ENCODE peak calls at places on chromosomes 6 and 20, in six cellular contexts. One of them, this sample, is unnamed.

GRCh38 chr6:36268478-36269248 is 1.2 kb upstream of the PNPLA1 start:
- DNase-seq in adipocyte: peak; percentile 14
- DNase-seq in PC-9: no peak
- DNase-seq in AG04449: no peak
- DNase-seq in AG04450: no peak
- DNase-seq in ELF-1: peak; percentile 34
- DNase-seq in this sample: peak; percentile 52

GRCh38 chr6:149806127-149806526 is 56.6 kb downstream of the PCMT1 start:
- DNase-seq in adipocyte: no peak
- DNase-seq in PC-9: no peak
- DNase-seq in AG04449: no peak
- DNase-seq in AG04450: no peak
- DNase-seq in ELF-1: no peak
- DNase-seq in this sample: no peak

GRCh38 chr6:107540465-107540857 is 50.5 kb downstream of the SOBP start:
- DNase-seq in adipocyte: no peak
- DNase-seq in PC-9: no peak
- DNase-seq in AG04449: no peak
- DNase-seq in AG04450: no peak
- DNase-seq in ELF-1: no peak
- DNase-seq in this sample: no peak

GRCh38 chr6:75601608-75602163 is at the start of gene SENP6:
- DNase-seq in adipocyte: peak; percentile 90
- DNase-seq in PC-9: peak; percentile 54
- DNase-seq in AG04449: no peak
- DNase-seq in AG04450: no peak
- DNase-seq in ELF-1: peak; percentile 85
- DNase-seq in this sample: peak; percentile 69

GRCh38 chr20:45119556-45120266 is 4.6 kb downstream of the WFDC12 start:
- DNase-seq in adipocyte: no peak
- DNase-seq in PC-9: no peak
- DNase-seq in AG04449: no peak
- DNase-seq in AG04450: no peak
- DNase-seq in ELF-1: no peak
- DNase-seq in this sample: no peak

GRCh38 chr6:41552723-41553122 is 6.5 kb downstream of the FOXP4 start:
- DNase-seq in adipocyte: no peak
- DNase-seq in PC-9: no peak
- DNase-seq in AG04449: no peak
- DNase-seq in AG04450: no peak
- DNase-seq in ELF-1: no peak
- DNase-seq in this sample: no peak

GRCh38 chr20:750801-751200 is 17.5 kb downstream of the SLC52A3 start:
- DNase-seq in adipocyte: no peak
- DNase-seq in PC-9: no peak
- DNase-seq in AG04449: no peak
- DNase-seq in AG04450: no peak
- DNase-seq in ELF-1: no peak
- DNase-seq in this sample: peak; percentile 7

GRCh38 chr6:109165392-109165964 is 70.2 kb downstream of the CEP57L1 start:
- DNase-seq in adipocyte: peak; percentile 55
- DNase-seq in PC-9: peak; percentile 56
- DNase-seq in AG04449: peak; percentile 36
- DNase-seq in AG04450: peak; percentile 50
- DNase-seq in ELF-1: no peak
- DNase-seq in this sample: peak; percentile 93

GRCh38 chr6:19410477-19410876 is 426.7 kb upstream of the ID4 start:
- DNase-seq in adipocyte: peak; percentile 28
- DNase-seq in PC-9: peak; percentile 62
- DNase-seq in AG04449: no peak
- DNase-seq in AG04450: peak; percentile 29
- DNase-seq in ELF-1: no peak
- DNase-seq in this sample: peak; percentile 90

GRCh38 chr20:12762725-12763124 is 246.0 kb upstream of the SPTLC3 start:
- DNase-seq in adipocyte: no peak
- DNase-seq in PC-9: no peak
- DNase-seq in AG04449: no peak
- DNase-seq in AG04450: no peak
- DNase-seq in ELF-1: no peak
- DNase-seq in this sample: peak; percentile 3

GRCh38 chr20:58213716-58214115 is 14.7 kb downstream of the ANKRD60 start:
- DNase-seq in adipocyte: no peak
- DNase-seq in PC-9: peak; percentile 33
- DNase-seq in AG04449: no peak
- DNase-seq in AG04450: no peak
- DNase-seq in ELF-1: no peak
- DNase-seq in this sample: no peak

GRCh38 chr6:144151010-144151727 is 852 bp downstream of the STX11 start:
- DNase-seq in adipocyte: peak; percentile 19
- DNase-seq in PC-9: peak; percentile 45
- DNase-seq in AG04449: no peak
- DNase-seq in AG04450: no peak
- DNase-seq in ELF-1: peak; percentile 21
- DNase-seq in this sample: peak; percentile 21

GRCh38 chr6:3347237-3347636 is 88.5 kb downstream of the PSMG4 start:
- DNase-seq in adipocyte: no peak
- DNase-seq in PC-9: no peak
- DNase-seq in AG04449: no peak
- DNase-seq in AG04450: no peak
- DNase-seq in ELF-1: no peak
- DNase-seq in this sample: peak; percentile 38

GRCh38 chr20:13274311-13274965 is 53.4 kb downstream of the ISM1 start:
- DNase-seq in adipocyte: no peak
- DNase-seq in PC-9: no peak
- DNase-seq in AG04449: no peak
- DNase-seq in AG04450: no peak
- DNase-seq in ELF-1: peak; percentile 48
- DNase-seq in this sample: no peak

GRCh38 chr20:42370086-42370485 is 751.9 kb upstream of the CHD6 start:
- DNase-seq in adipocyte: no peak
- DNase-seq in PC-9: no peak
- DNase-seq in AG04449: no peak
- DNase-seq in AG04450: no peak
- DNase-seq in ELF-1: no peak
- DNase-seq in this sample: no peak

GRCh38 chr6:134741193-134741521 is 208.7 kb downstream of the ALDH8A1 start:
- DNase-seq in adipocyte: no peak
- DNase-seq in PC-9: no peak
- DNase-seq in AG04449: no peak
- DNase-seq in AG04450: no peak
- DNase-seq in ELF-1: no peak
- DNase-seq in this sample: no peak

GRCh38 chr6:28589234-28589951 is 63.7 kb downstream of the GPX5 start:
- DNase-seq in adipocyte: peak; percentile 89
- DNase-seq in PC-9: peak; percentile 87
- DNase-seq in AG04449: peak; percentile 79
- DNase-seq in AG04450: peak; percentile 74
- DNase-seq in ELF-1: peak; percentile 98
- DNase-seq in this sample: peak; percentile 94

GRCh38 chr6:47094351-47094925 is 52.3 kb upstream of the ADGRF1 start:
- DNase-seq in adipocyte: no peak
- DNase-seq in PC-9: peak; percentile 97
- DNase-seq in AG04449: no peak
- DNase-seq in AG04450: no peak
- DNase-seq in ELF-1: peak; percentile 87
- DNase-seq in this sample: peak; percentile 59

GRCh38 chr6:34418367-34418766 is 7.5 kb downstream of the RPS10 start:
- DNase-seq in adipocyte: no peak
- DNase-seq in PC-9: no peak
- DNase-seq in AG04449: no peak
- DNase-seq in AG04450: no peak
- DNase-seq in ELF-1: no peak
- DNase-seq in this sample: no peak

GRCh38 chr6:30169658-30170614 is 6.6 kb downstream of the TRIM15 start:
- DNase-seq in adipocyte: peak; percentile 75
- DNase-seq in PC-9: peak; percentile 51
- DNase-seq in AG04449: peak; percentile 14
- DNase-seq in AG04450: peak; percentile 21
- DNase-seq in ELF-1: peak; percentile 65
- DNase-seq in this sample: peak; percentile 73

GRCh38 chr6:142482973-142483372 is 181.2 kb downstream of the ADGRG6 start:
- DNase-seq in adipocyte: peak; percentile 23
- DNase-seq in PC-9: no peak
- DNase-seq in AG04449: no peak
- DNase-seq in AG04450: no peak
- DNase-seq in ELF-1: no peak
- DNase-seq in this sample: peak; percentile 22

GRCh38 chr20:50163570-50164317 is 10.2 kb upstream of the PEDS1 start:
- DNase-seq in adipocyte: peak; percentile 40
- DNase-seq in PC-9: peak; percentile 79
- DNase-seq in AG04449: no peak
- DNase-seq in AG04450: no peak
- DNase-seq in ELF-1: no peak
- DNase-seq in this sample: peak; percentile 29

GRCh38 chr6:104573372-104573771 is 286.3 kb downstream of the HACE1 start:
- DNase-seq in adipocyte: no peak
- DNase-seq in PC-9: no peak
- DNase-seq in AG04449: no peak
- DNase-seq in AG04450: no peak
- DNase-seq in ELF-1: no peak
- DNase-seq in this sample: no peak

GRCh38 chr6:107128175-107128574 is 12.9 kb upstream of the BEND3 start:
- DNase-seq in adipocyte: peak; percentile 63
- DNase-seq in PC-9: no peak
- DNase-seq in AG04449: no peak
- DNase-seq in AG04450: no peak
- DNase-seq in ELF-1: no peak
- DNase-seq in this sample: peak; percentile 74

GRCh38 chr20:32560482-32560988 is 24.6 kb downstream of the NOL4L start:
- DNase-seq in adipocyte: no peak
- DNase-seq in PC-9: no peak
- DNase-seq in AG04449: no peak
- DNase-seq in AG04450: no peak
- DNase-seq in ELF-1: no peak
- DNase-seq in this sample: no peak

GRCh38 chr20:46128310-46129151 is 10.4 kb downstream of the CD40 start:
- DNase-seq in adipocyte: peak; percentile 52
- DNase-seq in PC-9: no peak
- DNase-seq in AG04449: no peak
- DNase-seq in AG04450: no peak
- DNase-seq in ELF-1: peak; percentile 51
- DNase-seq in this sample: peak; percentile 25

GRCh38 chr6:132813173-132813856 is 1.1 kb upstream of the RPS12 start:
- DNase-seq in adipocyte: peak; percentile 71
- DNase-seq in PC-9: peak; percentile 59
- DNase-seq in AG04449: no peak
- DNase-seq in AG04450: no peak
- DNase-seq in ELF-1: peak; percentile 67
- DNase-seq in this sample: peak; percentile 66

GRCh38 chr6:136989591-136990578 is 54.9 kb downstream of the IL20RA start:
- DNase-seq in adipocyte: peak; percentile 26
- DNase-seq in PC-9: no peak
- DNase-seq in AG04449: no peak
- DNase-seq in AG04450: no peak
- DNase-seq in ELF-1: peak; percentile 80
- DNase-seq in this sample: no peak

GRCh38 chr6:120779441-120779840 is 554.8 kb downstream of the TBC1D32 start:
- DNase-seq in adipocyte: no peak
- DNase-seq in PC-9: no peak
- DNase-seq in AG04449: no peak
- DNase-seq in AG04450: no peak
- DNase-seq in ELF-1: no peak
- DNase-seq in this sample: no peak

GRCh38 chr20:63122626-63123025 is 93.3 kb downstream of the YTHDF1 start:
- DNase-seq in adipocyte: no peak
- DNase-seq in PC-9: no peak
- DNase-seq in AG04449: no peak
- DNase-seq in AG04450: no peak
- DNase-seq in ELF-1: no peak
- DNase-seq in this sample: no peak

GRCh38 chr6:62652692-62653328 is 366.8 kb upstream of the KHDRBS2 start:
- DNase-seq in adipocyte: peak; percentile 21
- DNase-seq in PC-9: no peak
- DNase-seq in AG04449: no peak
- DNase-seq in AG04450: no peak
- DNase-seq in ELF-1: no peak
- DNase-seq in this sample: peak; percentile 51

GRCh38 chr6:152572395-152573061 is 64.6 kb downstream of the SYNE1 start:
- DNase-seq in adipocyte: no peak
- DNase-seq in PC-9: no peak
- DNase-seq in AG04449: no peak
- DNase-seq in AG04450: no peak
- DNase-seq in ELF-1: peak; percentile 30
- DNase-seq in this sample: peak; percentile 5

This sample was measured in choroid plexus epithelial cell.